ENCODE peak calls at places on chromosomes 4 and X, in six cellular contexts. S is prostate gland, H is A549, E is H1, Q is stomach, P is esophagus squamous epithelium. Z is an unnamed sample.

GRCh38 chrX:34734383-34734782 is 77.3 kb upstream of the TMEM47 start:
- DNase-seq in S (no peak), H (no peak), E (no peak), Q (no peak), P (no peak), Z (no peak)

GRCh38 chr4:3045500-3045850 is 28.9 kb downstream of the HTT-AS start:
- DNase-seq in S (no peak), H (no peak), E (no peak), Q (peak), P (peak), Z (peak)

GRCh38 chr4:153468587-153468986 is 2.4 kb downstream of the TMEM131L start:
- DNase-seq in S (no peak), H (no peak), E (no peak), Q (no peak), P (no peak), Z (no peak)

GRCh38 chr4:108036252-108036651 is 46.6 kb downstream of the HADH start:
- DNase-seq in S (no peak), H (no peak), E (no peak), Q (no peak), P (no peak), Z (no peak)

GRCh38 chr4:150673793-150674192 is 91.8 kb downstream of the MAB21L2 start:
- DNase-seq in S (no peak), H (no peak), E (no peak), Q (no peak), P (no peak), Z (no peak)

GRCh38 chrX:40644821-40645358 is 2.5 kb downstream of the CXorf38 start:
- DNase-seq in S (peak), H (no peak), E (no peak), Q (peak), P (peak), Z (peak)

GRCh38 chrX:133549319-133549933 is 134.1 kb upstream of the GPC4 start:
- DNase-seq in S (no peak), H (no peak), E (no peak), Q (no peak), P (no peak), Z (no peak)

GRCh38 chr4:90419124-90419711 is 292.0 kb downstream of the CCSER1 start:
- DNase-seq in S (no peak), H (peak), E (no peak), Q (no peak), P (no peak), Z (no peak)

GRCh38 chrX:44875185-44875489 is 2.1 kb downstream of the KDM6A start:
- DNase-seq in S (no peak), H (no peak), E (no peak), Q (no peak), P (no peak), Z (no peak)

GRCh38 chr4:41285202-41285876 is 28.6 kb downstream of the UCHL1 start:
- DNase-seq in S (no peak), H (no peak), E (no peak), Q (no peak), P (no peak), Z (no peak)

GRCh38 chrX:14409341-14409740 is 120.0 kb upstream of the GLRA2 start:
- DNase-seq in S (no peak), H (no peak), E (no peak), Q (no peak), P (no peak), Z (no peak)

GRCh38 chr4:6472387-6473263 is at the start of gene PPP2R2C:
- DNase-seq in S (no peak), H (peak), E (no peak), Q (no peak), P (no peak), Z (no peak)

DNA sequence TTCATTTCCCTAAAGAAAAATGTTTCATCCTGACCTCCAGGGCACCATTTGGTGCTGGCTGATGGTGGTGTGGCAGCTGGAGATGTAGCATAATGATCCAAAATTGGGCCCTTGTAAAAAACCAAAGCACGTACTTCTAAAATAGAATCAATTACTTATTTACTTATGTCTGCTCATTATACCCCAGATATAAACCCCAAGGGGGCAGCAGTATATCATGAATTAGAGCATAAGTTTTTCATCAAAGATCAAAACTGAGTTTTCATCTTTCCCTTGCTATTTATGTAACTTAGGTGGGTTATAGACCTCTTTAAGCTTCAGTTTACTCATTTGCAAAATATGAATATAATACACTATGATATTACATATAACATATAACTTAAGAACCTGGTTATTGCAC is 241.1 kb downstream of the TACR3 start:
- DNase-seq in S (no peak), H (no peak), E (no peak), Q (no peak), P (no peak), Z (no peak)
- TF ChIP-seq POLR2A in S (no peak), H (no peak), E (no peak), Q (no peak), P (no peak), Z (no peak)

GRCh38 chr4:35604252-35604651 is 640.1 kb downstream of the ARAP2 start:
- DNase-seq in S (no peak), H (no peak), E (no peak), Q (no peak), P (no peak), Z (no peak)

GRCh38 chr4:35608205-35608604 is 636.1 kb downstream of the ARAP2 start:
- DNase-seq in S (no peak), H (no peak), E (no peak), Q (no peak), P (no peak), Z (no peak)

GRCh38 chr4:35604724-35605123 is 639.6 kb downstream of the ARAP2 start:
- DNase-seq in S (no peak), H (no peak), E (no peak), Q (no peak), P (no peak), Z (no peak)
- H3K27ac ChIP-seq in S (no peak), H (no peak), E (no peak), Q (no peak), P (no peak), Z (no peak)

GRCh38 chr4:77074961-77075855 is 581 bp downstream of the CCNI start:
- DNase-seq in S (peak), H (no peak), E (peak), Q (peak), P (peak), Z (peak)
- TF ChIP-seq POLR2A in S (peak), H (peak), E (no peak), Q (no peak), P (no peak), Z (peak)

GRCh38 chr4:54218736-54219135 is 10.4 kb upstream of the PDGFRA start:
- DNase-seq in S (no peak), H (no peak), E (no peak), Q (no peak), P (no peak), Z (no peak)

GRCh38 chr4:54217642-54218486 is 11.2 kb upstream of the PDGFRA start:
- DNase-seq in S (peak), H (peak), E (no peak), Q (peak), P (peak), Z (peak)

GRCh38 chr4:54213812-54214211 is 15.3 kb upstream of the PDGFRA start:
- DNase-seq in S (no peak), H (no peak), E (no peak), Q (peak), P (no peak), Z (no peak)

GRCh38 chr4:54213001-54213400 is 16.1 kb upstream of the PDGFRA start:
- DNase-seq in S (no peak), H (no peak), E (no peak), Q (no peak), P (no peak), Z (no peak)

GRCh38 chr4:54215379-54216072 is 13.6 kb upstream of the PDGFRA start:
- DNase-seq in S (no peak), H (no peak), E (no peak), Q (no peak), P (no peak), Z (no peak)
- H3K27ac ChIP-seq in S (no peak), H (no peak), E (no peak), Q (no peak), P (no peak), Z (no peak)

GRCh38 chr4:473575-474457 is 25.1 kb downstream of the ZNF721 start:
- DNase-seq in S (peak), H (peak), E (peak), Q (peak), P (peak), Z (peak)
- TF ChIP-seq POLR2A in S (peak), H (peak), E (peak), Q (no peak), P (peak), Z (peak)

GRCh38 chr4:36320130-36320902 is 38.9 kb downstream of the DTHD1 start:
- DNase-seq in S (no peak), H (no peak), E (no peak), Q (no peak), P (no peak), Z (no peak)
- H3K27ac ChIP-seq in S (no peak), H (no peak), E (no peak), Q (no peak), P (no peak), Z (no peak)

GRCh38 chr4:102620697-102621497 is 119.7 kb downstream of the NFKB1 start:
- DNase-seq in S (no peak), H (peak), E (no peak), Q (peak), P (no peak), Z (peak)
- TF ChIP-seq POLR2A in S (no peak), H (no peak), E (no peak), Q (no peak), P (no peak), Z (no peak)

GRCh38 chr4:83150563-83151330 is 36.2 kb upstream of the PLAC8 start:
- DNase-seq in S (no peak), H (no peak), E (no peak), Q (peak), P (no peak), Z (no peak)

GRCh38 chr4:83153312-83153915 is 38.9 kb upstream of the PLAC8 start:
- DNase-seq in S (no peak), H (no peak), E (no peak), Q (no peak), P (no peak), Z (no peak)

GRCh38 chr4:83152771-83153170 is 38.2 kb upstream of the PLAC8 start:
- DNase-seq in S (no peak), H (no peak), E (no peak), Q (no peak), P (no peak), Z (no peak)

GRCh38 chr4:83151645-83152044 is 37.1 kb upstream of the PLAC8 start:
- DNase-seq in S (no peak), H (no peak), E (no peak), Q (no peak), P (no peak), Z (no peak)

DNA sequence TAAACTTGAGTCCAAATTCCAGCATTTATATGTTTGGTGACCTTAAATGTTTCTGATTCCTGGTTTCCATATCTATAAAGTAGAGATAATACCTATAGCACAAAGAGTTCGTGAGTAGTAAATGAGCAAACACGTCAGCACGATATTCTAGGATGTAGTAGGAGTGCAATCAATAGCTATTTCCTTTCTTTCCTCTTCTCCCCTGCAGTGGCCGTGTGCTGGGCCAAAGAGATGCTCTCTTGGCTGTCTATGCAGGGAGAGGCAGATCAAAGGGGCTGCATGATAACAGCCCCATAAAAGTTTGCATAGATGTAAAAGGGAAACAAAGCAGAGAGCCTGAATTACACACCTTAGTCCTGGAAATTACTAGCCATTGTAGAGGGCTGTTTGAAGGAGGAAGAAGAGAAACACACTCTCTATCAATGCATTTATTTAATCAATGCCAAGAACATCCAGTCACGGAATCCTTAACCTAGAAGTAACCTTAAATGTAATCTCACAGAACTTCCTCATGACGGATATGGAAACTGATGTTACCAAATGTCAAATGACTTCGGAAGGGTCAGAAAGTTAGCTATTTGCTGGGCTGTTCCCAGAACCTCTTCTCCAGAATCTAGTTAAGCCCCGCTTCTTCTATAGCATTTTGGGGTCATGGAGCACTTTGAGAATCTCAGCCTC is 35.5 kb upstream of the PLAC8 start:
- DNase-seq in S (no peak), H (no peak), E (no peak), Q (no peak), P (no peak), Z (no peak)
- H3K27ac ChIP-seq in S (no peak), H (no peak), E (no peak), Q (peak), P (no peak), Z (no peak)

DNA sequence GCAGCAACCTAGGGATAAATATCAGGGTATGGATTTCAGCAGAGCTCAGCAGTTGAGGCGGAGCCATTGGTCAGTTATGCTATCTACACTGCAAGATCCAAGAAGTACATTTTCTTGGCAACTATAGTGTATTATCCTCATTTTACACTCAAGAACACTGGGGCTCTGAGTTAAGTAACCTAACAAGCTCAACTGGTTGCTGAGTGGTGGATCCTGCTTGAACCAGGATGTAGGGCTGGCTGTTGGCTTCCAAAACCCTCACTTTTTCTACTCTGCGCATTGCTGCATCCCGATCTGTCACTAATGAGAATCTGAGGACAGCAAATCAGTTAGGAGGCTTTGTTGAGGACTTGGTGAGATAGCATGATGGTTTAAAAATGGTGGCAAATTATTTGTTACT is 1.5 kb upstream of the SCARB2 start:
- DNase-seq in S (peak), H (no peak), E (no peak), Q (peak), P (no peak), Z (no peak)
- TF ChIP-seq POLR2A in S (no peak), H (no peak), E (no peak), Q (no peak), P (no peak), Z (no peak)